ENCODE peak calls at places on chromosome 15, in ten cellular contexts. C is progenitor cell of endocrine pancreas, E is nephron progenitor cell, T is brain microvascular endothelial cell, U is NCI-H2081, P is sciatic nerve, X is M059J, L is fibroblast of mammary gland, K is NCI-H1092, Z is T-cell. N is an unnamed sample.

GRCh38 chr15:22224241-22224671 is 143.9 kb downstream of the OR4M2 start:
- DNase-seq in E (no peak), X (no peak), K (no peak), P (no peak), L (no peak), T (no peak), U (no peak), Z (no peak), C (peak), N (no peak)

GRCh38 chr15:64629063-64629462 is 146.3 kb downstream of the RBPMS2 start:
- DNase-seq in U (no peak), T (no peak), L (no peak), Z (no peak), P (no peak), E (no peak), X (no peak), C (no peak), K (no peak), N (no peak)

GRCh38 chr15:42270551-42270950 is 2.5 kb upstream of the GANC start:
- DNase-seq in Z (no peak), K (no peak), C (no peak), P (no peak), X (peak), T (no peak), E (no peak), L (no peak), U (no peak), N (no peak)

GRCh38 chr15:39585871-39586301 is 5.0 kb downstream of the THBS1 start:
- DNase-seq in X (peak), P (no peak), K (no peak), L (no peak), Z (no peak), E (no peak), T (no peak), C (no peak), U (no peak), N (no peak)

GRCh38 chr15:96332854-96333193 is 2.3 kb downstream of the NR2F2 start:
- DNase-seq in K (no peak), U (peak), X (peak), E (no peak), C (no peak), Z (no peak), L (peak), P (no peak), T (peak), N (no peak)

GRCh38 chr15:83436513-83437158 is 10.5 kb upstream of the SH3GL3 start:
- DNase-seq in E (no peak), X (peak), Z (no peak), C (no peak), U (peak), P (no peak), T (peak), K (no peak), L (peak), N (no peak)

GRCh38 chr15:66654718-66655375 is 47.2 kb upstream of the SMAD6 start:
- DNase-seq in Z (peak), E (peak), C (no peak), L (no peak), U (no peak), T (no peak), K (no peak), X (no peak), P (peak), N (no peak)

GRCh38 chr15:25501828-25502446 is 63.1 kb upstream of the UBE3A start:
- DNase-seq in C (no peak), U (peak), E (no peak), Z (no peak), T (peak), P (no peak), X (peak), K (peak), L (peak), N (no peak)

GRCh38 chr15:75693501-75694240 is 19.0 kb downstream of the CSPG4 start:
- DNase-seq in E (no peak), T (no peak), P (peak), U (no peak), L (peak), X (peak), C (no peak), Z (no peak), K (no peak), N (no peak)

GRCh38 chr15:39255760-39256159 is 325.1 kb upstream of the THBS1 start:
- DNase-seq in Z (no peak), E (no peak), U (no peak), T (no peak), K (no peak), L (no peak), X (no peak), P (no peak), C (no peak), N (no peak)

GRCh38 chr15:58043192-58043903 is 22.2 kb downstream of the ALDH1A2 start:
- DNase-seq in E (peak), T (peak), Z (peak), L (peak), C (no peak), X (peak), P (peak), U (peak), K (no peak), N (no peak)

GRCh38 chr15:101206173-101206572 is 45.7 kb downstream of the CHSY1 start:
- DNase-seq in U (no peak), T (peak), P (no peak), E (no peak), X (peak), L (peak), K (no peak), C (no peak), Z (peak), N (peak)

GRCh38 chr15:72785452-72786243 is 2.1 kb upstream of the ADPGK start:
- DNase-seq in K (no peak), T (peak), C (no peak), P (no peak), L (peak), U (no peak), Z (peak), X (peak), E (no peak), N (no peak)

GRCh38 chr15:56871867-56872266 is 46.6 kb upstream of the TCF12 start:
- DNase-seq in U (no peak), C (no peak), L (peak), K (no peak), E (no peak), P (no peak), T (no peak), Z (no peak), X (no peak), N (no peak)

GRCh38 chr15:91769919-91770318 is 83.6 kb upstream of the SLCO3A1 start:
- DNase-seq in T (no peak), L (no peak), X (no peak), Z (no peak), E (no peak), U (no peak), C (no peak), P (no peak), K (no peak), N (no peak)

GRCh38 chr15:93131485-93132075 is 42.6 kb upstream of the RGMA start:
- DNase-seq in C (no peak), L (no peak), E (no peak), U (no peak), X (no peak), Z (no peak), T (no peak), K (no peak), P (no peak), N (no peak)

GRCh38 chr15:51649659-51650521 is 27.3 kb upstream of the DMXL2 start:
- DNase-seq in P (no peak), E (peak), L (peak), Z (peak), C (peak), X (peak), K (peak), T (peak), U (peak), N (peak)

GRCh38 chr15:64916365-64916764 is 4.7 kb downstream of the ANKDD1A start:
- DNase-seq in K (no peak), C (no peak), U (no peak), Z (no peak), P (no peak), E (no peak), X (no peak), T (no peak), L (no peak), N (no peak)

GRCh38 chr15:96330450-96331140 is at the start of gene NR2F2:
- DNase-seq in T (peak), P (peak), X (peak), U (peak), Z (no peak), C (peak), E (peak), L (peak), K (peak), N (peak)

GRCh38 chr15:32898414-32898813 is 180.6 kb downstream of the GREM1 start:
- DNase-seq in T (no peak), P (no peak), K (no peak), E (no peak), C (no peak), U (no peak), X (no peak), Z (no peak), L (no peak), N (no peak)

GRCh38 chr15:31254431-31255175 is 72.0 kb upstream of the KLF13 start:
- DNase-seq in E (no peak), K (no peak), X (no peak), C (no peak), T (peak), L (peak), P (no peak), U (peak), Z (no peak), N (no peak)

GRCh38 chr15:90829942-90830440 is 38.4 kb upstream of the FURIN start:
- DNase-seq in T (no peak), Z (peak), C (no peak), L (no peak), E (no peak), K (no peak), P (no peak), X (no peak), U (no peak), N (peak)

GRCh38 chr15:31352283-31352880 is 25.7 kb downstream of the KLF13 start:
- DNase-seq in K (peak), E (no peak), U (peak), C (no peak), P (peak), L (no peak), X (peak), T (no peak), Z (no peak), N (no peak)